ENCODE peak calls at places on chromosome 18, in eight cellular contexts. M is T-helper 1 cell, T is fibroblast of the conjunctiva, U is pons, A is cardiac fibroblast, I is K562, G is heart left ventricle, S is endodermal cell. V is an unnamed sample.

GRCh38 chr18:76752400-76752799 is 70.0 kb upstream of the ZNF236 start:
- DNase-seq in M (no peak), T (no peak), U (no peak), A (no peak), I (no peak), G (no peak), S (no peak), V (no peak)

GRCh38 chr18:48576454-48576766 is 37.6 kb downstream of the CTIF start:
- DNase-seq in M (no peak), T (no peak), U (no peak), A (no peak), I (no peak), G (no peak), S (no peak), V (no peak)

GRCh38 chr18:62200121-62200914 is 13.3 kb downstream of the RELCH start:
- DNase-seq in M (no peak), T (no peak), U (no peak), A (peak), I (no peak), G (no peak), S (no peak), V (no peak)

GRCh38 chr18:45733535-45733934 is 9.6 kb downstream of the SLC14A1 start:
- DNase-seq in M (no peak), T (no peak), U (no peak), A (no peak), I (no peak), G (no peak), S (peak), V (no peak)

GRCh38 chr18:35409921-35410320 is 32.8 kb upstream of the ZNF396 start:
- DNase-seq in M (no peak), T (no peak), U (peak), A (no peak), I (peak), G (no peak), S (no peak), V (no peak)

GRCh38 chr18:76490040-76490439 is 5.0 kb downstream of the ZNF516 start:
- DNase-seq in M (no peak), T (no peak), U (no peak), A (no peak), I (no peak), G (no peak), S (no peak), V (no peak)

GRCh38 chr18:67421666-67422065 is 94.9 kb downstream of the DSEL start:
- DNase-seq in M (no peak), T (no peak), U (no peak), A (peak), I (no peak), G (no peak), S (no peak), V (no peak)

GRCh38 chr18:68779169-68779568 is 18.7 kb upstream of the CCDC102B start:
- DNase-seq in M (no peak), T (peak), U (no peak), A (peak), I (no peak), G (no peak), S (no peak), V (no peak)

GRCh38 chr18:31102941-31103340 is 720 bp upstream of the DSC2 start:
- DNase-seq in M (no peak), T (no peak), U (no peak), A (no peak), I (no peak), G (no peak), S (no peak), V (no peak)

GRCh38 chr18:54359233-54359632 is 1.5 kb downstream of the C18orf54 start:
- DNase-seq in M (no peak), T (no peak), U (peak), A (peak), I (peak), G (no peak), S (no peak), V (no peak)

GRCh38 chr18:66792466-66792865 is 188.6 kb upstream of the CDH19 start:
- DNase-seq in M (no peak), T (no peak), U (no peak), A (peak), I (no peak), G (no peak), S (no peak), V (no peak)

GRCh38 chr18:12406376-12407111 is 1.2 kb upstream of the PRELID3A start:
- DNase-seq in M (no peak), T (no peak), U (no peak), A (no peak), I (no peak), G (no peak), S (no peak), V (no peak)

GRCh38 chr18:73824684-73825083 is 322.9 kb downstream of the FBXO15 start:
- DNase-seq in M (no peak), T (no peak), U (no peak), A (no peak), I (no peak), G (no peak), S (no peak), V (no peak)

GRCh38 chr18:8611916-8612576 is 2.8 kb downstream of the RAB12 start:
- DNase-seq in M (no peak), T (no peak), U (no peak), A (no peak), I (no peak), G (no peak), S (no peak), V (no peak)

GRCh38 chr18:42922363-42922762 is 193.1 kb downstream of the RIT2 start:
- DNase-seq in M (no peak), T (no peak), U (no peak), A (no peak), I (no peak), G (no peak), S (no peak), V (no peak)

GRCh38 chr18:78939105-78939504 is 40.5 kb upstream of the SALL3 start:
- DNase-seq in M (no peak), T (no peak), U (no peak), A (no peak), I (no peak), G (no peak), S (no peak), V (no peak)

GRCh38 chr18:11994708-11995444 is 13.6 kb downstream of the IMPA2 start:
- DNase-seq in M (no peak), T (no peak), U (no peak), A (no peak), I (no peak), G (no peak), S (peak), V (no peak)

GRCh38 chr18:79796531-79797390 is 977 bp upstream of the KCNG2 start:
- DNase-seq in M (no peak), T (no peak), U (peak), A (peak), I (no peak), G (peak), S (no peak), V (no peak)

GRCh38 chr18:45526120-45526841 is 89.0 kb upstream of the SLC14A2 start:
- DNase-seq in M (no peak), T (peak), U (peak), A (peak), I (no peak), G (no peak), S (no peak), V (no peak)

GRCh38 chr18:49628993-49629795 is 67.3 kb downstream of the LIPG start:
- DNase-seq in M (no peak), T (no peak), U (peak), A (no peak), I (no peak), G (no peak), S (peak), V (no peak)